ENCODE peak calls at places on chromosome 9, in six cellular contexts. K is IMR-90, O is aorta, C is sigmoid colon, Z is kidney epithelial cell, T is left lung. X is an unnamed sample.

GRCh38 chr9:37942616-37943328 is 38.8 kb upstream of the SLC25A51 start:
- DNase-seq in K (no peak), O (no peak), C (no peak), Z (no peak), T (no peak), X (peak; percentile 61)

GRCh38 chr9:99109522-99109921 is 4.6 kb downstream of the TGFBR1 start:
- DNase-seq in K (peak; percentile 74), O (no peak), C (no peak), Z (no peak), T (no peak), X (peak; percentile 35)

GRCh38 chr9:70832487-70832886 is 288.9 kb downstream of the TRPM3 start:
- DNase-seq in K (no peak), O (no peak), C (no peak), Z (peak; percentile 14), T (no peak), X (peak; percentile 58)

GRCh38 chr9:35114113-35114847 is 1.4 kb downstream of the ATOSB start:
- DNase-seq in K (peak; percentile 94), O (peak; percentile 91), C (peak; percentile 93), Z (peak; percentile 91), T (peak; percentile 93), X (peak; percentile 97)

GRCh38 chr9:124511426-124511840 is 4.2 kb upstream of the NR5A1 start:
- DNase-seq in K (no peak), O (no peak), C (no peak), Z (no peak), T (no peak), X (no peak)

GRCh38 chr9:126702501-126703329 is 89.0 kb downstream of the LMX1B start:
- DNase-seq in K (no peak), O (peak; percentile 53), C (peak; percentile 52), Z (no peak), T (no peak), X (no peak)

GRCh38 chr9:96217358-96217755 is 84.6 kb downstream of the HSD17B3 start:
- DNase-seq in K (no peak), O (no peak), C (peak; percentile 64), Z (no peak), T (no peak), X (no peak)

GRCh38 chr9:81473708-81474107 is 215.6 kb downstream of the TLE1 start:
- DNase-seq in K (peak; percentile 67), O (no peak), C (no peak), Z (no peak), T (no peak), X (peak; percentile 12)

GRCh38 chr9:75106856-75107255 is 18.5 kb downstream of the OSTF1 start:
- DNase-seq in K (no peak), O (no peak), C (peak; percentile 85), Z (no peak), T (no peak), X (no peak)

GRCh38 chr9:34592895-34593601 is 3.5 kb upstream of the CNTFR start:
- DNase-seq in K (no peak), O (peak; percentile 93), C (peak; percentile 92), Z (no peak), T (no peak), X (peak; percentile 53)

GRCh38 chr9:95031711-95032461 is 285.6 kb downstream of the FANCC start:
- DNase-seq in K (no peak), O (no peak), C (no peak), Z (no peak), T (peak; percentile 74), X (no peak)

GRCh38 chr9:113634597-113635515 is 171.3 kb downstream of the RGS3 start:
- DNase-seq in K (peak; percentile 69), O (peak; percentile 51), C (peak; percentile 52), Z (no peak), T (peak; percentile 21), X (no peak)

GRCh38 chr9:81266674-81267073 is 422.7 kb downstream of the TLE1 start:
- DNase-seq in K (peak; percentile 78), O (no peak), C (no peak), Z (peak; percentile 61), T (no peak), X (peak; percentile 92)

GRCh38 chr9:123305879-123306278 is 37.5 kb upstream of the STRBP start:
- DNase-seq in K (no peak), O (peak; percentile 41), C (peak; percentile 29), Z (no peak), T (no peak), X (no peak)

GRCh38 chr9:116883676-116884075 is 196.6 kb downstream of the TRIM32 start:
- DNase-seq in K (no peak), O (no peak), C (no peak), Z (no peak), T (no peak), X (no peak)

GRCh38 chr9:33082538-33083326 is 6.3 kb upstream of the SMU1 start:
- DNase-seq in K (no peak), O (no peak), C (no peak), Z (no peak), T (no peak), X (no peak)

GRCh38 chr9:100428871-100429654 is 2.1 kb downstream of the MSANTD3 start:
- DNase-seq in K (peak; percentile 100), O (no peak), C (no peak), Z (peak; percentile 99), T (no peak), X (peak; percentile 99)

GRCh38 chr9:117825609-117826347 is 121.6 kb downstream of the TLR4 start:
- DNase-seq in K (no peak), O (no peak), C (no peak), Z (no peak), T (peak; percentile 36), X (no peak)

GRCh38 chr9:93621922-93622321 is 45.5 kb downstream of the PHF2 start:
- DNase-seq in K (no peak), O (no peak), C (no peak), Z (no peak), T (no peak), X (no peak)

GRCh38 chr9:114791736-114792135 is 14.1 kb downstream of the TNFSF15 start:
- DNase-seq in K (no peak), O (no peak), C (no peak), Z (no peak), T (no peak), X (no peak)

GRCh38 chr9:99026271-99026955 is 78.5 kb upstream of the TGFBR1 start:
- DNase-seq in K (no peak), O (no peak), C (no peak), Z (no peak), T (no peak), X (no peak)

GRCh38 chr9:125551781-125552180 is 155.2 kb downstream of the MAPKAP1 start:
- DNase-seq in K (no peak), O (no peak), C (no peak), Z (no peak), T (no peak), X (no peak)

GRCh38 chr9:88258012-88258411 is 119.7 kb upstream of the SPATA31C2 start:
- DNase-seq in K (peak; percentile 71), O (no peak), C (peak; percentile 77), Z (peak; percentile 70), T (peak; percentile 70), X (peak; percentile 41)

GRCh38 chr9:35272989-35273388 is 111.2 kb downstream of the UNC13B start:
- DNase-seq in K (peak; percentile 78), O (no peak), C (no peak), Z (peak; percentile 19), T (no peak), X (peak; percentile 63)

GRCh38 chr9:137666950-137667670 is 48.3 kb downstream of the EHMT1 start:
- DNase-seq in K (no peak), O (peak; percentile 71), C (peak; percentile 30), Z (no peak), T (no peak), X (no peak)

GRCh38 chr9:114524401-114524800 is 19.1 kb upstream of the WHRN start:
- DNase-seq in K (no peak), O (no peak), C (peak; percentile 66), Z (no peak), T (no peak), X (no peak)

GRCh38 chr9:104872959-104873850 is 54.8 kb downstream of the ABCA1 start:
- DNase-seq in K (peak; percentile 97), O (no peak), C (peak; percentile 85), Z (peak; percentile 81), T (peak; percentile 62), X (peak; percentile 91)

GRCh38 chr9:22976454-22976853 is 529.8 kb downstream of the DMRTA1 start:
- DNase-seq in K (peak; percentile 55), O (no peak), C (no peak), Z (no peak), T (no peak), X (peak; percentile 5)

GRCh38 chr9:3954228-3954949 is 345.5 kb downstream of the GLIS3 start:
- DNase-seq in K (no peak), O (no peak), C (no peak), Z (no peak), T (no peak), X (no peak)

GRCh38 chr9:86354882-86355399 is 731 bp upstream of the TUT7 start:
- DNase-seq in K (no peak), O (no peak), C (no peak), Z (no peak), T (no peak), X (no peak)

GRCh38 chr9:18910858-18911257 is 122.2 kb downstream of the SAXO1 start:
- DNase-seq in K (peak; percentile 53), O (no peak), C (no peak), Z (no peak), T (no peak), X (no peak)

GRCh38 chr9:27945386-27945785 is 372.1 kb upstream of the C9orf72 start:
- DNase-seq in K (no peak), O (no peak), C (no peak), Z (peak; percentile 26), T (no peak), X (peak; percentile 65)

GRCh38 chr9:91992636-91993035 is 42.6 kb upstream of the ROR2 start:
- DNase-seq in K (peak; percentile 48), O (no peak), C (no peak), Z (no peak), T (no peak), X (no peak)

GRCh38 chr9:135715056-135715595 is 13.1 kb downstream of the KCNT1 start:
- DNase-seq in K (no peak), O (no peak), C (no peak), Z (no peak), T (no peak), X (no peak)
- H3K4me3 ChIP-seq in K (no peak overlapping the region), O (no peak overlapping the region), C (no peak overlapping the region), Z (no peak overlapping the region), T (no peak overlapping the region), X (no peak overlapping the region)

DNA sequence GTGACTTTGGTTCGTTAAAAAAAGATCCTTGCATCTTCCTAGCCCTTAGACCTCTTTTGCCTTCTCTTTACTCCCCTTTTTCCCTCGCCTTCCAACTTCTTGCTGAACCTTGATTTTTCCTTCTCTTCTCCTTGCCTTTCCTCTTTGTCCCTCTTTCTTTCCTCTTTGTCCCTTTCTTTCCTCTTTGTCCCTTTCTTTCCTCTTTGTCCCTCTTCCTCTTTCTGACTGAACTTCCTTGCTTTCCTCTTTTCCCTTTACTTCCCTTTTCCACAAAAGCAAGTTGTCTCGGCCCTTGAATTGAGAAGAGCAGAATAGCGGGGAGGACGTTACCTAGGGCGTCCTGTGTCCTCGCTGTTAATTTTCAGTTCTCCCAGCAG is 1.4 kb upstream of the MLLT3 start:
- DNase-seq in K (peak; percentile 5), O (no peak), C (no peak), Z (no peak), T (no peak), X (no peak)
- H3K4me3 ChIP-seq in K (peak overlapping the region; percentile 74), O (peak overlapping the region; percentile 82), C (peak overlapping the region; percentile 86), Z (peak overlapping the region; percentile 90), T (peak overlapping the region; percentile 78), X (peak overlapping the region; percentile 83)

GRCh38 chr9:128077847-128078503 is 9.9 kb downstream of the SLC25A25 start:
- DNase-seq in K (no peak), O (no peak), C (no peak), Z (no peak), T (no peak), X (no peak)
- H3K4me3 ChIP-seq in K (no peak overlapping the region), O (no peak overlapping the region), C (no peak overlapping the region), Z (no peak overlapping the region), T (no peak overlapping the region), X (no peak overlapping the region)

GRCh38 chr9:806285-807156 is 35.0 kb upstream of the DMRT1 start:
- DNase-seq in K (peak; percentile 51), O (no peak), C (no peak), Z (no peak), T (no peak), X (peak; percentile 48)
- H3K4me3 ChIP-seq in K (no peak overlapping the region), O (no peak overlapping the region), C (no peak overlapping the region), Z (no peak overlapping the region), T (no peak overlapping the region), X (no peak overlapping the region)